ENCODE peak calls at places on chromosomes 11 and 22, in eight cellular contexts. C is cardiac fibroblast, R is thoracic aorta, F is AG04449, B is heart right ventricle, T is endothelial cell of umbilical vein, V is pancreas, J is prostate gland. N is an unnamed sample.
A peak's percentile ranks its signal among the peaks of the same experiment; 100 is the strongest.

GRCh38 chr11:133215529-133216230 is 316.6 kb downstream of the OPCML start:
- DNase-seq in J (no peak), T (no peak), F (no peak), R (no peak), B (no peak), C (no peak), V (no peak), N (no peak)

GRCh38 chr22:48106715-48107259 is 1344.3 kb downstream of the TBC1D22A start:
- DNase-seq in V (no peak), B (no peak), T (no peak), J (no peak), R (no peak), C (no peak), F (no peak), N (no peak)

GRCh38 chr11:3157381-3158130 is 7.6 kb downstream of the OSBPL5 start:
- DNase-seq in B (peak; percentile 22), R (no peak), V (peak; percentile 52), F (no peak), J (peak; percentile 62), T (no peak), C (no peak), N (no peak)

GRCh38 chr22:31179345-31179744 is 19.4 kb downstream of the RNF185 start:
- DNase-seq in T (no peak), C (peak; percentile 26), V (no peak), J (peak; percentile 91), R (no peak), B (no peak), F (no peak), N (peak; percentile 56)

GRCh38 chr11:1918436-1919315 is 827 bp upstream of the TNNT3 start:
- DNase-seq in T (no peak), V (peak; percentile 58), F (no peak), C (no peak), R (no peak), J (no peak), B (no peak), N (no peak)

GRCh38 chr11:45180888-45181594 is 34.6 kb downstream of the PRDM11 start:
- DNase-seq in T (peak; percentile 59), V (peak; percentile 85), B (peak; percentile 71), J (peak; percentile 54), F (no peak), C (peak; percentile 53), R (no peak), N (no peak)

GRCh38 chr22:46074771-46075551 is 75.4 kb upstream of the PPARA start:
- DNase-seq in J (no peak), T (no peak), V (peak; percentile 66), R (no peak), B (peak; percentile 21), F (no peak), C (peak; percentile 37), N (no peak)

GRCh38 chr11:16293204-16293681 is 63.1 kb downstream of the SOX6 start:
- DNase-seq in V (no peak), T (no peak), J (no peak), C (no peak), R (no peak), F (peak; percentile 7), B (no peak), N (peak; percentile 16)

GRCh38 chr22:45717787-45718186 is 46.2 kb downstream of the ATXN10 start:
- DNase-seq in B (no peak), F (peak; percentile 50), C (peak; percentile 67), V (no peak), T (no peak), R (no peak), J (no peak), N (peak; percentile 63)

GRCh38 chr11:133406493-133406892 is 125.8 kb downstream of the OPCML start:
- DNase-seq in C (no peak), J (no peak), F (no peak), T (no peak), B (no peak), R (no peak), V (no peak), N (no peak)

GRCh38 chr11:57659669-57660068 is 2.1 kb downstream of the CLP1 start:
- DNase-seq in C (no peak), T (no peak), V (no peak), J (no peak), B (no peak), F (no peak), R (no peak), N (no peak)

GRCh38 chr11:57658023-57658361 is 430 bp downstream of the CLP1 start:
- DNase-seq in C (no peak), V (no peak), J (no peak), F (no peak), B (no peak), T (no peak), R (no peak), N (no peak)

GRCh38 chr11:57667065-57667714 is 724 bp upstream of the ZDHHC5 start:
- DNase-seq in B (peak; percentile 96), C (peak; percentile 100), F (peak; percentile 95), J (peak; percentile 98), T (peak; percentile 97), V (peak; percentile 86), R (peak; percentile 93), N (peak; percentile 97)

GRCh38 chr11:57663975-57664374 is 3.9 kb upstream of the ZDHHC5 start:
- DNase-seq in J (no peak), F (no peak), R (no peak), C (no peak), B (no peak), T (no peak), V (no peak), N (no peak)

DNA sequence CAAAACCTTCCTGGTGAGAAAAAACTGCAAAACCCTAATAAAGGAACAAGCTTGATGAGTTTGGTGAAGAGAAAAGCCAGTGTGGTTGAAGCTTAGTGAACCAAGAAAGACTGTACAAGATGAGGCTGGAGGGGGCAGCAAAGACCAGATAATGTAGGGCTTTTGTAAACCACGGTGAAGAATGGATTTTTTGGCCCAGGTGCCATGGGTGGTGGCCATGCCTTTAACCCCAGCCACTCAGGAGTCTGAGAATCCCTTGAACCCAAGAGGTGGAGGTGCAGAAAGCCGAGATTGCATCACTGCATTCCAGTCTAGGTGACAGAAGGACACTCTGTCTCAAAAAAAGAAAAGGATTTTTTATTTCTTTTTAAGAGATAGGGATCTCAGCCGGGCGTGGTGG is 5.0 kb upstream of the ZDHHC5 start:
- DNase-seq in J (no peak), R (no peak), F (no peak), T (no peak), C (no peak), V (no peak), B (no peak), N (no peak)
- TF ChIP-seq CTCF in J (no peak), R (no peak), F (no peak), T (no peak), C (no peak), V (no peak), B (no peak), N (peak; percentile 52)

GRCh38 chr11:20712912-20713311 is 43.5 kb downstream of the NELL1 start:
- DNase-seq in F (no peak), R (no peak), T (no peak), J (no peak), V (no peak), C (no peak), B (no peak), N (no peak)

DNA sequence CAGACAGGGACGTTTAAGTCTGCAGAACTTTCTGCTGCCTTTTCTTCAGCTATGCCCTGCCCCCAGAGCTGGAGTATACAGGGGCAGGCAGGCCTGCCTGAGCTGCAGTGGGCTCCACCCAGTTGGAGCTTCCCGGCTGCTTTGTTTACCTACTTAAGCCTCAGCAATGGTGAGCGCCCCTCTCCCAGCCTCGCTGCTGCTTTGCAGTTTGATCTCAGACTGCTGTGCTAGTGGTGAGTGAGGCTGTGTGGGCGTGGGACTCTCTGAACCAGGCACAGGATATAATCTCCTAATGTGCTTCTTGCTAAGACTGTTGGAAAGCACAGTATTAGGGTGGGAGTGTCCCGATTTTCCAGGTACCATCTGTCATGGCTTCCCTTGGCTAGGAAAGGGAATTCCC is 38.5 kb downstream of the NELL1 start:
- DNase-seq in C (no peak), V (no peak), B (no peak), T (no peak), R (no peak), F (no peak), J (no peak), N (no peak)
- H3K4me3 ChIP-seq in C (no peak overlapping the region), V (no peak overlapping the region), B (no peak overlapping the region), T (no peak overlapping the region), R (no peak overlapping the region), F (no peak overlapping the region), J (no peak overlapping the region), N (no peak overlapping the region)

DNA sequence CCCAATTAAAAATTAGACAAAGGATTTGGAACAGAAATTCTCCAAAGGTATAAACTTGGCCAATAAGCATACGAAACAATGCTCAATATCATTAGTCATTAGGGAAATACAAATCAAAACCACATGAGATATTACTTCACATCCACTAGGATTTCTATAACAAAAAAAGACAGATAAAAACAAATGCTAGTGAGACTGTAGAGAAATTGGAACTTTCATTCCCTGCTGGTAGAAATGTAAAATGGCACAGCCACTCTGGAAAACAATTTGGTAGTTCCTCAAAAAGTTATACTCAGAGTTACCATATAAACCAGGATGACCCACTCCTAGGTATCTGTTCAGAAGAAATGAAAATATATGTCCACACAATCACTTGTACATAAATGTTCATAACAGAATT is 71.6 kb downstream of the RPL27A start:
- DNase-seq in T (no peak), V (no peak), F (no peak), J (no peak), C (peak; percentile 63), B (no peak), R (no peak), N (no peak)
- TF ChIP-seq CTCF in T (no peak), V (no peak), F (no peak), J (peak; percentile 20), C (peak; percentile 53), B (no peak), R (no peak), N (no peak)

GRCh38 chr22:37805878-37806277 is 1.9 kb upstream of the GCAT start:
- DNase-seq in T (no peak), C (no peak), F (no peak), B (no peak), V (no peak), J (no peak), R (no peak), N (no peak)
- H3K4me3 ChIP-seq in T (peak overlapping the region; percentile 79), C (peak overlapping the region; percentile 45), F (peak overlapping the region; percentile 76), B (peak overlapping the region; percentile 85), V (peak overlapping the region; percentile 40), J (peak overlapping the region; percentile 64), R (peak overlapping the region; percentile 67), N (peak overlapping the region; percentile 81)

DNA sequence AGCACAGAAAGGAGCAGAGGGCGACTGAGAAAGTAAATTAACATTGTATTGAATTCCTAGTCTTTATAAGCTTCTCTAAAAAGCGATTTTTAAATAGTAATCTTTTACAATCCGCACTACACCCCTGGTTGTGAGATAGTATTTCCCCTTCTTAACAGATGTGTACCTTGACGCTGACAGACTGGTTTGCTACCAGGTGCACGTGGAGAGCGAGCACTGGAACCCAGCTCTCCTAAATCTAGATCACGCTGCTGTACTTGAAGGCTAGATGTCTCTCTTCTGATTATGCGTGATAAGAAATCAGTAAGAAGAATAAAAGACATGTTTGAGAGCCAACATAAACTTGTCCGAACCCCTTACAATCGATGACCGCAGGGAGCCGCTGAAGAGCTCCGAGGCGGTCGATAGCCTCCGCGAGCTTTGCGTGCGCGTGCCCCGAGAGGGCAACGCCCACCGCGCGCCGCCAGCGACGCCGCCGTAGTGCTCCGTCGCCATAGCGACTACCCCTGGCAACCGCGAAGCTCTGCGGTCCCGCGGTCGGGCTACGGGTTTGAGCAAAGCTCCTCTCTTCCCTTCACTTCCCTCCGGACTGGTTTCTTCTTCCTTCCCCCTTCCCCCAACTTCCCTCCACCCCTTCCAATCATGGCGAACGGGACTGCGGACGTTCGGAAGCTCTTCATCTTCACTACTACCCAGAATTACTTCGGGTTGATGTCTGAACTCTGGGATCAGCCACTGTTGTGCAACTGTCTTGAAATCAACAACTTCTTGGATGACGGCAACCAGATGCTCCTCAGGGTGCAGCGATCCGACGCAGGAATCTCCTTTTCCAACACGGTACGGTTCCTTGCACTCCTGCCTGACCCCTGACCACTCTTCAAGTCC is at the start of gene DYNC2H1:
- DNase-seq in R (peak; percentile 14), B (peak; percentile 88), V (peak; percentile 92), C (peak; percentile 93), T (peak; percentile 92), J (peak; percentile 82), F (peak; percentile 38), N (peak; percentile 75)
- TF ChIP-seq CTCF in R (peak; percentile 50), B (no peak), V (no peak), C (peak; percentile 57), T (peak; percentile 39), J (peak; percentile 51), F (peak; percentile 66), N (peak; percentile 49)

N was measured in epithelial cell of proximal tubule.